ENCODE peak calls at places on chromosome 21, in four cellular contexts. X is K562, V is GM12878, L is endothelial cell of umbilical vein. E is an unnamed sample.

GRCh38 chr21:44911066-44911383 is 9.7 kb downstream of the ITGB2 start:
- DNase-seq in X (no peak), V (no peak), L (no peak), E (no peak)

GRCh38 chr21:45364464-45365185 is 40.3 kb upstream of the COL18A1 start:
- DNase-seq in X (no peak), V (no peak), L (peak; percentile 75), E (peak; percentile 89)

GRCh38 chr21:34112316-34113033 is 39.1 kb downstream of the MRPS6 start:
- DNase-seq in X (no peak), V (no peak), L (no peak), E (no peak)

GRCh38 chr21:28111151-28111619 is 881.5 kb downstream of the LTN1 start:
- DNase-seq in X (no peak), V (no peak), L (peak; percentile 85), E (peak; percentile 92)

GRCh38 chr21:32524010-32524719 is 61.2 kb downstream of the TCP10L start:
- DNase-seq in X (no peak), V (no peak), L (peak; percentile 100), E (peak; percentile 83)

GRCh38 chr21:37784591-37785318 is 131.5 kb downstream of the KCNJ6 start:
- DNase-seq in X (no peak), V (no peak), L (no peak), E (no peak)

GRCh38 chr21:26842976-26843911 is 2.0 kb downstream of the ADAMTS1 start:
- DNase-seq in X (no peak), V (no peak), L (peak; percentile 94), E (peak; percentile 96)

GRCh38 chr21:34782666-34783365 is 114.0 kb downstream of the CLIC6 start:
- DNase-seq in X (no peak), V (no peak), L (no peak), E (no peak)

GRCh38 chr21:45104560-45104959 is 30.2 kb downstream of the ADARB1 start:
- DNase-seq in X (no peak), V (no peak), L (peak; percentile 46), E (no peak)

GRCh38 chr21:36150192-36150711 is 6.4 kb upstream of the DOP1B start:
- DNase-seq in X (no peak), V (peak; percentile 42), L (peak; percentile 40), E (peak; percentile 54)
- TF ChIP-seq FOS in X (no peak), V (no peak), L (no peak), E (no peak)

GRCh38 chr21:31408306-31409088 is 64.4 kb upstream of the TIAM1 start:
- DNase-seq in X (no peak), V (no peak), L (no peak), E (no peak)

GRCh38 chr21:31405638-31406037 is 61.6 kb upstream of the TIAM1 start:
- DNase-seq in X (no peak), V (no peak), L (no peak), E (no peak)

GRCh38 chr21:31406510-31406909 is 62.4 kb upstream of the TIAM1 start:
- DNase-seq in X (no peak), V (no peak), L (no peak), E (no peak)

GRCh38 chr21:31398574-31398973 is 54.5 kb upstream of the TIAM1 start:
- DNase-seq in X (no peak), V (no peak), L (no peak), E (no peak)

DNA sequence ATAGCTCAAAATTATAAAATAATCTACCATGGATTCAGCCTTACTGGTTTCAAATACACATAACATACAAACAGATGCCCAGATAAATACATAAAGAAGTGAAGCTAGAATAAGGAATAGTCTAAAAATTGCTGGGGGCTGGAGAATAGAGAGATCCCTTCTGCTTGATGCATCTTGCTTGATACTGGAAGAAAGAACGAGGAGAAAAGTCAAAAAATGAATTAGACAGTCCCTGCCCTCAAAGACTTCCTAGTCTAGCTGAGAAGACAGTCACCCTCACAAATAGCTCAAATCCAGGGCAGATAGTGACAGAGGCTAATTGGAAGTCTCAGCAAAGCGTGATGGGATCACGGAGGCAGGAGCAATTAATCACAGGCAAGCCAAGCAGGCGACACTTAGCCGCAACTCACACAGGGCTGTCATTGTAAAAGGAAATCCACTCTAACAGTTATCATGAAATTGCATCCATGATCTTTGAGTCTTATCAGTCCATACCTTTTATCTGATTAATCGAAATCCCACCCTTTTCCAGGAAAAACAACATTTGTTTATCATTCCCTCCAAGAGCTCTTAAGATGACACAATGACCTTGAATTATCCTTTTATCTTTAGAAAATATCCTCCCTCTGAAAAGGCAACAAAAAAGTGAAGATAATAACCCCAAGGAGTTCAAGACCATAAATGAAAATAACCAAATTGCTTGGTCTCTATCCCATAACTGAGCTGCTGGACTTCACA is 59.7 kb upstream of the TIAM1 start:
- DNase-seq in X (no peak), V (no peak), L (no peak), E (no peak)
- TF ChIP-seq FOS in X (no peak), V (no peak), L (no peak), E (no peak)

GRCh38 chr21:39869141-39869818 is 2.0 kb downstream of the PCP4 start:
- DNase-seq in X (no peak), V (no peak), L (no peak), E (no peak)

GRCh38 chr21:39863111-39863510 is 4.1 kb upstream of the PCP4 start:
- DNase-seq in X (no peak), V (no peak), L (no peak), E (no peak)

GRCh38 chr21:39866093-39866492 is 1.1 kb upstream of the PCP4 start:
- DNase-seq in X (no peak), V (no peak), L (no peak), E (no peak)

GRCh38 chr21:39867198-39867650 is at the start of gene PCP4:
- DNase-seq in X (peak; percentile 64), V (no peak), L (no peak), E (no peak)
- TF ChIP-seq FOS in X (no peak), V (no peak), L (no peak), E (no peak)

GRCh38 chr21:42123509-42123908 is 52.4 kb downstream of the UMODL1 start:
- DNase-seq in X (no peak), V (no peak), L (no peak), E (no peak)

GRCh38 chr21:42127164-42128125 is 56.3 kb downstream of the UMODL1 start:
- DNase-seq in X (no peak), V (no peak), L (no peak), E (no peak)

GRCh38 chr21:42124081-42124480 is 53.0 kb downstream of the UMODL1 start:
- DNase-seq in X (no peak), V (no peak), L (no peak), E (no peak)

GRCh38 chr21:42124826-42125570 is 53.9 kb downstream of the UMODL1 start:
- DNase-seq in X (no peak), V (no peak), L (no peak), E (no peak)

GRCh38 chr21:42125571-42126544 is 54.7 kb downstream of the UMODL1 start:
- DNase-seq in X (peak; percentile 54), V (no peak), L (no peak), E (peak; percentile 59)
- TF ChIP-seq FOS in X (no peak), V (no peak), L (no peak), E (peak; percentile 16)

GRCh38 chr21:41706678-41707077 is 60.2 kb downstream of the RIPK4 start:
- DNase-seq in X (peak; percentile 38), V (no peak), L (peak; percentile 5), E (peak; percentile 39)
- TF ChIP-seq FOS in X (no peak), V (no peak), L (no peak), E (peak; percentile 20)

GRCh38 chr21:18289876-18290275 is 45.2 kb downstream of the CHODL start:
- DNase-seq in X (no peak), V (no peak), L (no peak), E (no peak)

GRCh38 chr21:18285379-18285778 is 40.7 kb downstream of the CHODL start:
- DNase-seq in X (no peak), V (no peak), L (no peak), E (no peak)
- TF ChIP-seq FOS in X (no peak), V (no peak), L (no peak), E (no peak)

E was measured in IMR-90.